ENCODE peak calls at places on chromosomes 1 and 21, in four cellular contexts. One of them, this sample, is unnamed. For H3K27me3, the result is how much of the 10 kb centered on the place peaks cover.

GRCh38 chr1:109517337-109517736 is 7.8 kb upstream of the AMIGO1 start:
- DNase-seq in HAP-1: no peak
- DNase-seq in CD4-positive, alpha-beta T cell: no peak
- DNase-seq in right cardiac atrium: no peak
- DNase-seq in this sample: no peak

GRCh38 chr1:180515857-180516388 is 13.5 kb upstream of the ACBD6 start:
- DNase-seq in HAP-1: peak
- DNase-seq in CD4-positive, alpha-beta T cell: peak
- DNase-seq in right cardiac atrium: no peak
- DNase-seq in this sample: peak

GRCh38 chr1:201771466-201771865 is 57.5 kb upstream of the IPO9 start:
- DNase-seq in HAP-1: no peak
- DNase-seq in CD4-positive, alpha-beta T cell: no peak
- DNase-seq in right cardiac atrium: no peak
- DNase-seq in this sample: no peak

GRCh38 chr1:1117469-1117831 is 1.6 kb upstream of the C1orf159 start:
- DNase-seq in HAP-1: no peak
- DNase-seq in CD4-positive, alpha-beta T cell: peak
- DNase-seq in right cardiac atrium: no peak
- DNase-seq in this sample: no peak

GRCh38 chr1:83960669-83961277 is 38.2 kb downstream of the TTLL7 start:
- DNase-seq in HAP-1: no peak
- DNase-seq in CD4-positive, alpha-beta T cell: no peak
- DNase-seq in right cardiac atrium: no peak
- DNase-seq in this sample: peak

GRCh38 chr21:17793271-17793670 is 25.9 kb downstream of the C21orf91 start:
- DNase-seq in HAP-1: no peak
- DNase-seq in CD4-positive, alpha-beta T cell: no peak
- DNase-seq in right cardiac atrium: no peak
- DNase-seq in this sample: no peak

GRCh38 chr1:59625388-59625787 is 189.4 kb upstream of the HOOK1 start:
- DNase-seq in HAP-1: no peak
- DNase-seq in CD4-positive, alpha-beta T cell: no peak
- DNase-seq in right cardiac atrium: no peak
- DNase-seq in this sample: no peak

GRCh38 chr1:41864471-41865040 is 54.2 kb downstream of the HIVEP3 start:
- DNase-seq in HAP-1: no peak
- DNase-seq in CD4-positive, alpha-beta T cell: no peak
- DNase-seq in right cardiac atrium: no peak
- DNase-seq in this sample: no peak

GRCh38 chr1:217482356-217483102 is 148.4 kb downstream of the GPATCH2 start:
- DNase-seq in HAP-1: no peak
- DNase-seq in CD4-positive, alpha-beta T cell: no peak
- DNase-seq in right cardiac atrium: no peak
- DNase-seq in this sample: peak

GRCh38 chr1:184621262-184621661 is 133.4 kb downstream of the EDEM3 start:
- DNase-seq in HAP-1: no peak
- DNase-seq in CD4-positive, alpha-beta T cell: no peak
- DNase-seq in right cardiac atrium: no peak
- DNase-seq in this sample: no peak

GRCh38 chr1:202274611-202275010 is 67.1 kb downstream of the UBE2T start:
- DNase-seq in HAP-1: no peak
- DNase-seq in CD4-positive, alpha-beta T cell: peak
- DNase-seq in right cardiac atrium: no peak
- DNase-seq in this sample: peak

GRCh38 chr1:160177231-160177630 is 13.1 kb upstream of the CASQ1 start:
- DNase-seq in HAP-1: no peak
- DNase-seq in CD4-positive, alpha-beta T cell: no peak
- DNase-seq in right cardiac atrium: no peak
- DNase-seq in this sample: no peak

GRCh38 chr1:248840946-248841345 is 2.9 kb downstream of the ZNF672 start:
- DNase-seq in HAP-1: no peak
- DNase-seq in CD4-positive, alpha-beta T cell: no peak
- DNase-seq in right cardiac atrium: no peak
- DNase-seq in this sample: no peak

GRCh38 chr1:42340898-42341297 is 5.9 kb upstream of the FOXJ3 start:
- DNase-seq in HAP-1: no peak
- DNase-seq in CD4-positive, alpha-beta T cell: no peak
- DNase-seq in right cardiac atrium: no peak
- DNase-seq in this sample: no peak

GRCh38 chr1:96596226-96596625 is 125.4 kb upstream of the PTBP2 start:
- DNase-seq in HAP-1: peak
- DNase-seq in CD4-positive, alpha-beta T cell: no peak
- DNase-seq in right cardiac atrium: peak
- DNase-seq in this sample: no peak

DNA sequence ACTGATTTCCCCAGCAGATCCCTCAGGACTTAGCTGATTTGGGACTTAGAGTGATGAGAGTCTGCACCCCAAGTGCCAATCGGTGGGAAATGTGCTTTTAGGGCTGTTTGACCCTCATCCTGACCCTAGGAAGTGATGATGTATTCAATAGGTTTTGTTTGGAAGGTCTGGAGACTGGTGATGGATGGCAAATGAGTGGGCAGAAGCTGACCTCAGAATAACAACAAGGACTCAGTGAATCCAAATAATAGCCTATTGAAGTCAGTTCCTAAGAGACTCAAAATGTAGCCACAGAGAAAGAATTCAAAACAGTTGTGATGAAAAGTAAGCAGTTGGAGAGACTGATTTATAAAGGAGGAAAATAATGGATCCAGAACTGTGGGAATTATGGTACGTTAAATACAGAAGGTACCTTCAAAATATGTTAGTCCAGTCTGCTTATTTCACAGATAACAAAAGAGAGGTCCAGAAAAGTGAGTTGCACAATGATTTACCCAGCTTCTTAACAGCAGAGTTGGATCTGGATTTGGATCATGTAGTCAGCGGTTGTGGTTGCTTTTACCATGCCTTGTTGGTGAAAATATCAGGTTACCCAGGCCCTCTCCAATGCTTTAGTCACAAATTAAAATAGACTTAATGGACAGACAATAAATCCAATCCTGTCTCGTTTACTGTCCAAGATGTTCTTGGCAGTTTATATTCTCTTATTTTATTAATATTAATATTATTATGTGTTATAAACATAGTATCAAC is 123.0 kb upstream of the PTBP2 start:
- DNase-seq in HAP-1: no peak
- DNase-seq in CD4-positive, alpha-beta T cell: no peak
- DNase-seq in right cardiac atrium: no peak
- DNase-seq in this sample: no peak
- H3K27me3 ChIP-seq in HAP-1: under half
- H3K27me3 ChIP-seq in CD4-positive, alpha-beta T cell: under half
- H3K27me3 ChIP-seq in right cardiac atrium: under half
- H3K27me3 ChIP-seq in this sample: under half

DNA sequence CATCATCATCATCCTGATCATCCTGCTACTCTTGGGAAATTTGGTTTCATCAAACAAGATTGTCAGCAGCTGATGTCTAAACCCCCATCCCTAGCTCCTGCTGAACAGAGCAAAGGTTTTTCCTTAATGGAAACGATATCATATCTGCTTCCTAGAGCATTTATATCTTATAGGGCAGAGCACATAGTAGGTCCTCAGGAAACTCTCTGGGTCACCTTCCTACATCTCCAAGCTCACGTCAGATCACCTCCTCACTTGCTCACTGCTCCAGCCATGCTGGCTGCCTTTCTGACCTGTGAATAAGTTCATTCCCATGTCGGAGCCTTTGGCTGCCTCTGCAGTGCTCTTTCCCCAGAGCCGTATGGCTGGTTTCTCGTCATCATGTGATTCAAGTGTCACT is 10.4 kb downstream of the FBXO2 start:
- DNase-seq in HAP-1: no peak
- DNase-seq in CD4-positive, alpha-beta T cell: no peak
- DNase-seq in right cardiac atrium: no peak
- DNase-seq in this sample: no peak
- H3K27me3 ChIP-seq in HAP-1: under half
- H3K27me3 ChIP-seq in CD4-positive, alpha-beta T cell: under half
- H3K27me3 ChIP-seq in right cardiac atrium: under half
- H3K27me3 ChIP-seq in this sample: under half

GRCh38 chr1:213986020-213986924 is 1.5 kb upstream of the PROX1 start:
- DNase-seq in HAP-1: no peak
- DNase-seq in CD4-positive, alpha-beta T cell: no peak
- DNase-seq in right cardiac atrium: no peak
- DNase-seq in this sample: no peak
- H3K27me3 ChIP-seq in HAP-1: under half
- H3K27me3 ChIP-seq in CD4-positive, alpha-beta T cell: half or more
- H3K27me3 ChIP-seq in right cardiac atrium: under half
- H3K27me3 ChIP-seq in this sample: half or more

GRCh38 chr1:186762653-186763052 is 66.1 kb upstream of the PLA2G4A start:
- DNase-seq in HAP-1: no peak
- DNase-seq in CD4-positive, alpha-beta T cell: no peak
- DNase-seq in right cardiac atrium: no peak
- DNase-seq in this sample: no peak
- H3K27me3 ChIP-seq in HAP-1: under half
- H3K27me3 ChIP-seq in CD4-positive, alpha-beta T cell: under half
- H3K27me3 ChIP-seq in right cardiac atrium: under half
- H3K27me3 ChIP-seq in this sample: under half

DNA sequence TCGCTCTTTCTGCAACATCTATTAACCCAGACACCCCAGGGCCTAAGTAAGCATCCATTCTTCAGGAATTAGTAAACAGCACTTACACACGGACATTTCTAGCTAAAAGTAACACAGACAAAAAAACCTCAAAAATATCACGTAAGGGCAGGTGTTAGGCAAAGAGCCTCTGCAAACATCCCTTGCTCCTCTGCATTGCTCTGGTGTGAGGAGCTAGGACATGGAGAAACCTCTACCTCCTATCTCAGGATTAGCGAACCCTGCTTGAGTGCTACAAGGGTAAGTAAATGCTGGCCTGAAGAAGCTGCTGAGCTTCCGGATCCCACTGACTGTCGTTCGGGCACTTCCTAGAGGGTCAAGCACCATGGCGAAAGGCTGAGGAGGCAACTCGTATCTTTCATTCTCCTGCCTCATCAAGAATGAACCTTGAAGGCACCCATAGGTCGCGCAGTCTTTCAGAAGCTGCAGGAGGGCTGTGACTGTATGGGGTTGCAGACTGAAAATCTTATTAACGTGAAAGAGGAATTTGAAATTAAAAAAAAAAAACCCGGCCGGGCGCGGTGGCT is 2.1 kb downstream of the PTGER3 start:
- DNase-seq in HAP-1: peak
- DNase-seq in CD4-positive, alpha-beta T cell: no peak
- DNase-seq in right cardiac atrium: no peak
- DNase-seq in this sample: no peak
- H3K27me3 ChIP-seq in HAP-1: under half
- H3K27me3 ChIP-seq in CD4-positive, alpha-beta T cell: half or more
- H3K27me3 ChIP-seq in right cardiac atrium: under half
- H3K27me3 ChIP-seq in this sample: under half

DNA sequence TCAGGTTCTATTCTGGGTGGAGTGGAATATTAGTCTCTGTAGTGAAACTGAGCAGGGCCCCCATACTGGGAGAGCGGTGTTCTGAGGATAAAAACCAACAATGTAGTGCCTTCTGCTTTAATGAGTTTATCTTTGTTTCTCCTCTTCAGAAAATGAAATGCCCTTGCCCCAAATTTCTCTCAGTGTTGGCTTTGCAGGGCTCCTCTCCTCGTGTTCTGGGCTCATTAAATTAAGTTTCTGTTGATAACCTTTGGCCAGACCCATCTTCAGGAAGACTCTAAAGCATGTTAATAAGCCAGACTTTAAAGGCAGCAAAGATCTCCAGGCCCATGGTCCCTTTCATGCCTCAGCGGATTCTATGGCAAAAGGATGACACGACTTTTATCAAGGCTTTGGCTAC is 223.2 kb upstream of the PLXNA2 start:
- DNase-seq in HAP-1: no peak
- DNase-seq in CD4-positive, alpha-beta T cell: no peak
- DNase-seq in right cardiac atrium: no peak
- DNase-seq in this sample: no peak
- H3K27me3 ChIP-seq in HAP-1: under half
- H3K27me3 ChIP-seq in CD4-positive, alpha-beta T cell: under half
- H3K27me3 ChIP-seq in right cardiac atrium: under half
- H3K27me3 ChIP-seq in this sample: under half

GRCh38 chr1:53735681-53736080 is 3.3 kb downstream of the GLIS1 start:
- DNase-seq in HAP-1: no peak
- DNase-seq in CD4-positive, alpha-beta T cell: no peak
- DNase-seq in right cardiac atrium: no peak
- DNase-seq in this sample: no peak
- H3K27me3 ChIP-seq in HAP-1: under half
- H3K27me3 ChIP-seq in CD4-positive, alpha-beta T cell: under half
- H3K27me3 ChIP-seq in right cardiac atrium: under half
- H3K27me3 ChIP-seq in this sample: under half

This sample was measured in SJSA1.